ENCODE peak calls at places on chromosomes 5 and 9, in four cellular contexts. R is H1, Z is HepG2, H is K562. L is an unnamed sample.

GRCh38 chr5:40796487-40796889 is 1.7 kb downstream of the PRKAA1 start:
- DNase-seq in R (no peak), H (no peak), Z (no peak), L (no peak)

GRCh38 chr5:124677376-124677998 is 69.0 kb downstream of the ZNF608 start:
- DNase-seq in R (no peak), Z (no peak), H (no peak), L (no peak)

GRCh38 chr9:88355166-88355565 is 33.1 kb upstream of the SPIN1 start:
- DNase-seq in Z (no peak), R (no peak), H (no peak), L (peak)

GRCh38 chr9:110016340-110016739 is 191.6 kb downstream of the C9orf152 start:
- DNase-seq in H (no peak), Z (peak), R (no peak), L (peak)

GRCh38 chr9:129759329-129759728 is 6.5 kb upstream of the PTGES start:
- DNase-seq in R (no peak), H (no peak), Z (no peak), L (no peak)

GRCh38 chr5:10064546-10065215 is 185.0 kb downstream of the ATPSCKMT start:
- DNase-seq in Z (no peak), R (no peak), H (no peak), L (no peak)

GRCh38 chr9:91256235-91256634 is 105.5 kb downstream of the AUH start:
- DNase-seq in H (no peak), Z (no peak), R (no peak), L (no peak)

GRCh38 chr5:176190886-176191755 is 47.1 kb upstream of the SIMC1 start:
- DNase-seq in R (no peak), Z (no peak), H (no peak), L (no peak)

GRCh38 chr5:97101189-97101910 is 41.1 kb downstream of the LIX1 start:
- DNase-seq in R (no peak), H (no peak), Z (no peak), L (no peak)

GRCh38 chr5:179146277-179146676 is 86.1 kb downstream of the ZNF354C start:
- DNase-seq in R (no peak), H (no peak), Z (no peak), L (no peak)

GRCh38 chr5:93584531-93585053 is 1.6 kb downstream of the NR2F1 start:
- DNase-seq in H (no peak), R (no peak), Z (no peak), L (no peak)

GRCh38 chr5:63564789-63565188 is 397.5 kb downstream of the HTR1A start:
- DNase-seq in R (no peak), H (no peak), Z (no peak), L (no peak)

GRCh38 chr5:87829214-87829551 is 416.5 kb upstream of the CCNH start:
- DNase-seq in H (no peak), Z (peak), R (no peak), L (peak)

GRCh38 chr5:55316842-55317241 is 9.1 kb downstream of the MTREX start:
- DNase-seq in Z (no peak), R (no peak), H (no peak), L (no peak)

GRCh38 chr5:149719666-149720065 is 10.4 kb upstream of the PPARGC1B start:
- DNase-seq in H (no peak), Z (no peak), R (no peak), L (no peak)

GRCh38 chr9:137583347-137583746 is 4.6 kb upstream of the DPH7 start:
- DNase-seq in H (no peak), R (no peak), Z (no peak), L (no peak)

GRCh38 chr9:114988962-114989599 is 58.7 kb upstream of the TNFSF8 start:
- DNase-seq in H (no peak), Z (no peak), R (no peak), L (no peak)

GRCh38 chr9:21542780-21543179 is 60.7 kb upstream of the IFNE start:
- DNase-seq in R (no peak), Z (no peak), H (no peak), L (no peak)

GRCh38 chr5:149062371-149063016 is 368 bp downstream of the SH3TC2 start:
- DNase-seq in R (no peak), H (no peak), Z (peak), L (peak)

GRCh38 chr5:132679717-132680380 is 6.1 kb downstream of the IL4 start:
- DNase-seq in H (no peak), Z (no peak), R (no peak), L (no peak)

GRCh38 chr9:86112057-86112456 is 12.7 kb upstream of the GOLM1 start:
- DNase-seq in R (no peak), H (no peak), Z (no peak), L (no peak)

GRCh38 chr5:16539169-16539666 is 73.6 kb upstream of the ZNF622 start:
- DNase-seq in R (no peak), Z (peak), H (no peak), L (no peak)

DNA sequence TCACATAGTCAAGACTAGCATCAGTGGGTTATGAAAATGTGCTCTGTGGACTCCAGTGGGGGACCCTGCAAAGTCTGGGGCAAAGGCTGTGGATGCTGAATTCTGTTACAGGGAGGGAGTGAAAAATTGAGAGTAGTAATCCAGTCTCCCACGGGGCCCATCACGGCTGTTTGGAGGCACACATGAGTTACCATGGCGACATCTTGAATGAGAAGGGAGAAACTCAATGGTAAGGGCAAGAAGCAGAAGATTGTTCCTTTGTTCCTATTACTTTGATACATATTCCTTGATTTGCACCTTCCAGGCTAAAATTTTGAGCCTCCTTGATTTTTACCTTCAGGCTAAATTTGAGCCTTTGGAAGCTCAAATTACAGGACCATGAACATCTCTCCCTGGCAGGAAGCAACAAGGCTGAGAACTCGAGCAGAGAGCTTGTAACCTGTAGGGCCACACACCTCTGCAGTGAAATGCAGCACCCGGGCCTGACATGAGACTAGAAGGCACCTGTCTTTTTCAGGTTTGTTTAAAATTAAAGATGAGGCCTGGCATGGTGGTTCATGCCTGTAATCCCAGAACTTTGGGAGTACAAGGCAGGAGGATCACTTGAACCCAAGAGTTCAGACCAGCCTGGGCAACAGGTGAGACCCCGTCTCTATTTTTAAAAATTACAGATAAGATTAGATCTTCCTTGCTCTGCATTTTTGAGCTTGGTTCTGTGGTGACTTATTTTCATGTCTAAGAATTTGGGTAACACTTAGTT is 31.0 kb upstream of the ZFR start:
- DNase-seq in H (no peak), Z (no peak), R (no peak), L (no peak)
- TF ChIP-seq FOSL1 in H (no peak), Z (no peak), R (no peak), L (no peak)

DNA sequence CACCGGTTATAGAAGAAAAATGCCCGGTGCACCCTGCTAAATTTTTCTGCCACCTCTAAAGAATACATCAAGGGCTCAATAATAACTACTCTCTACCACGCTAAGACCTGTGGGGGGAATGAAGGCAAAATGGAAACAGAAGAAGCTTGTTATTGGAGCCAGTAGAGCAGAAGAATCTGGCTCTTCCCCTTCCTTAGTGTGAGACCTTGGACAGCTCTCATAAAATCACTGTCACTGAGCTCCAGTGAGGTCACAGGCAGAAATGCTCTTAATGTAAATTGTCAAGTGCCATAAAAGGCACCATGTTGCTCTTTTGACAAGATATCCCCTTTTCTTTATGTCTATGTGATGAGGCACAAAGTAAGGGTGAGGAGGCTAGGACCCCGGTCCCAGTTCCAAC is 74.4 kb downstream of the ASTN2 start:
- DNase-seq in H (no peak), R (no peak), Z (no peak), L (no peak)
- TF ChIP-seq FOSL1 in H (no peak), R (no peak), Z (no peak), L (no peak)

DNA sequence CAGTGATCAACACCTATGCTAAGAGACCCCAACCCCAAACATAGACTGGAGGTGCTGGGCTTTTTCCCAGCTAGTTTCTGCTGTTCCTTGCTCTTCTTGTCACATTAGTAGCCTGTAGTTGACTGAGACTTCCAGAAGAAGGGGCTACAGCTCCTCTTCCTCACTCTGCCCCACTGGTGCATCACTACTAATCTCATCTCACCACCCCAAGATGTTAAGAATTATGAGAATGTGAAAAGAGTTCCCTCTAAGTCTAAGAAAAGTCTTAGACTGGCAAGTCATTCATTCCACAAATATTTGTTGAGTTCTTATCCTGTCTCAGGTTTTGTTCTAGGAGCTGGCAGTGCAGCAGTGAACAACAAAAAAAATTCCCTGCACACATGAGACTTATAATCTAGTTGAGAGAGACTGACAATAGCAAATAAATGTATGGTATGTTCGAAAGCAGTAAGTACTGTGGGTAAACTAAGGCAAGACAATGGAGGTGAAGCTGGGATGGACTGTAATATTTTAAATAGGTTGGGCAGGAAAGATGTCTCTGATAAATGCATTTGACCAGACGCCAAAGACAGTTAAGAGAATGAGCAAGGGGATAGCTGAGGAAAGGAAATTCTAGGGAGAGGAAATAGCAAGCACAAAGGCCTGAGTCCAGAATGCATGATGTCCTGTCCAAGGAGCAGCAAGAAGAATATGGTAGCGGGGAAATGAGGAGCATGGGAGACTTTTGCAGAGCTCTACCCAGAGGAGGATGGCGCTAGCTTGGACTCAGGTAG is 92.3 kb downstream of the PTCD2 start:
- DNase-seq in Z (no peak), H (no peak), R (no peak), L (no peak)
- TF ChIP-seq FOSL1 in Z (no peak), H (no peak), R (no peak), L (no peak)

GRCh38 chr9:16681659-16681990 is 188.8 kb downstream of the BNC2 start:
- DNase-seq in R (no peak), H (no peak), Z (no peak), L (no peak)
- TF ChIP-seq FOSL1 in R (no peak), H (no peak), Z (no peak), L (no peak)

GRCh38 chr5:432201-432927 is 10.6 kb upstream of the EXOC3 start:
- DNase-seq in H (no peak), Z (no peak), R (no peak), L (no peak)
- TF ChIP-seq FOSL1 in H (no peak), Z (no peak), R (no peak), L (no peak)

DNA sequence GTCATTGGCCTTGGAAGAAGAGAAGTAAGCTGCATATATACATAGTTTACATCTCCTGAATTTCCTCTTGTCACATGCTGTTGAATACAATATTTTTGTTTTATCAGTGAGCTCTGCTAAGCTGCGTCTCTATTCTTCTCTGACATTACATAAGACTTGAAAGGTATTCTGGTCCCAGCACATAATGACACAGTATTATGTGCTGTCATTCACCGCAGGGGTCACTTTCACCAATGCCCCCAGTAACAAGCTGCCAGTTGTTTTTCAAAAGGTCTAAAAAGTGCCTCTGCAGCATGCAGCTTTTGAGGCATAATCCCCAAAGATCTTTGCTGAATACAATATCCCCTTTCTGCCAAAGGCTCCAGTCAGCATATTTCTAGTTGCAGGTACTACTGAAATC is 349.0 kb upstream of the FAM174A start:
- DNase-seq in H (no peak), R (no peak), Z (no peak), L (no peak)
- TF ChIP-seq FOSL1 in H (no peak), R (no peak), Z (no peak), L (no peak)

L was measured in HCT116.